ENCODE peak calls at places on chromosomes 12 and 14, in seven cellular contexts. J is HepG2, U is GM12892, A is GM12878, C is K562, Q is SK-N-SH, E is H1. L is an unnamed sample.

GRCh38 chr12:31118347-31118830 is 44.7 kb downstream of the DDX11 start:
- DNase-seq in J (no peak), U (peak), A (no peak), C (peak), Q (peak), E (peak), L (no peak)

GRCh38 chr14:102208741-102209140 is 69.0 kb downstream of the WDR20 start:
- DNase-seq in J (no peak), U (no peak), A (no peak), C (no peak), Q (no peak), E (no peak), L (no peak)

GRCh38 chr14:32074887-32075572 is 2.1 kb upstream of the ARHGAP5 start:
- DNase-seq in J (peak), U (no peak), A (no peak), C (no peak), Q (no peak), E (no peak), L (no peak)

GRCh38 chr12:12510141-12510540 is 52.5 kb downstream of the DUSP16 start:
- DNase-seq in J (no peak), U (no peak), A (no peak), C (no peak), Q (no peak), E (no peak), L (no peak)

GRCh38 chr14:64704145-64704742 is at the start of gene PLEKHG3:
- DNase-seq in J (peak), U (no peak), A (no peak), C (peak), Q (peak), E (peak), L (no peak)

GRCh38 chr12:12616512-12617275 is 5.0 kb downstream of the CREBL2 start:
- DNase-seq in J (no peak), U (no peak), A (no peak), C (no peak), Q (no peak), E (no peak), L (no peak)

GRCh38 chr14:101449114-101449513 is 112.2 kb upstream of the DIO3 start:
- DNase-seq in J (no peak), U (no peak), A (no peak), C (no peak), Q (no peak), E (no peak), L (no peak)

GRCh38 chr12:77001181-77001758 is 64.1 kb downstream of the E2F7 start:
- DNase-seq in J (no peak), U (no peak), A (no peak), C (no peak), Q (no peak), E (no peak), L (no peak)

GRCh38 chr12:6827437-6827894 is 741 bp upstream of the P3H3 start:
- DNase-seq in J (peak), U (no peak), A (no peak), C (peak), Q (peak), E (peak), L (no peak)

GRCh38 chr14:56170028-56170427 is 51.8 kb downstream of the PELI2 start:
- DNase-seq in J (no peak), U (no peak), A (no peak), C (no peak), Q (no peak), E (no peak), L (no peak)

GRCh38 chr12:130826151-130826801 is 12.8 kb downstream of the STX2 start:
- DNase-seq in J (peak), U (no peak), A (no peak), C (peak), Q (peak), E (peak), L (peak)

GRCh38 chr12:53252349-53252916 is 15.7 kb upstream of the ESPL1 start:
- DNase-seq in J (no peak), U (no peak), A (no peak), C (peak), Q (no peak), E (no peak), L (no peak)

GRCh38 chr12:40225337-40225983 is 663 bp downstream of the LRRK2 start:
- DNase-seq in J (no peak), U (no peak), A (no peak), C (no peak), Q (no peak), E (no peak), L (no peak)

GRCh38 chr12:80576641-80577418 is 130.6 kb upstream of the MYF6 start:
- DNase-seq in J (no peak), U (no peak), A (no peak), C (no peak), Q (no peak), E (no peak), L (no peak)

GRCh38 chr12:74365178-74365964 is 172.3 kb upstream of the ATXN7L3B start:
- DNase-seq in J (peak), U (no peak), A (no peak), C (peak), Q (peak), E (peak), L (no peak)

GRCh38 chr14:61839452-61839851 is 77.2 kb downstream of the SNAPC1 start:
- DNase-seq in J (no peak), U (no peak), A (no peak), C (no peak), Q (no peak), E (no peak), L (no peak)

GRCh38 chr12:105218434-105218833 is 17.5 kb downstream of the APPL2 start:
- DNase-seq in J (no peak), U (no peak), A (no peak), C (no peak), Q (no peak), E (no peak), L (no peak)

GRCh38 chr14:26775765-26776577 is 178.1 kb upstream of the NOVA1 start:
- DNase-seq in J (no peak), U (no peak), A (no peak), C (no peak), Q (no peak), E (no peak), L (no peak)

GRCh38 chr14:24941719-24942118 is 108.2 kb downstream of the STXBP6 start:
- DNase-seq in J (no peak), U (no peak), A (no peak), C (no peak), Q (no peak), E (no peak), L (no peak)

GRCh38 chr14:89504084-89504483 is 87.1 kb upstream of the FOXN3 start:
- DNase-seq in J (no peak), U (no peak), A (no peak), C (no peak), Q (no peak), E (no peak), L (no peak)

GRCh38 chr12:10669533-10669932 is 4.3 kb downstream of the STYK1 start:
- DNase-seq in J (no peak), U (no peak), A (no peak), C (no peak), Q (no peak), E (no peak), L (no peak)

GRCh38 chr12:58176296-58176869 is 235.0 kb downstream of the ATP23 start:
- DNase-seq in J (peak), U (no peak), A (no peak), C (peak), Q (peak), E (peak), L (peak)

GRCh38 chr12:118271770-118272417 is 100.8 kb downstream of the TAOK3 start:
- DNase-seq in J (no peak), U (no peak), A (no peak), C (no peak), Q (no peak), E (no peak), L (no peak)

GRCh38 chr12:49086116-49086515 is 8.5 kb downstream of the DHH start:
- DNase-seq in J (no peak), U (no peak), A (no peak), C (no peak), Q (no peak), E (no peak), L (no peak)

GRCh38 chr14:24215495-24216344 is at the start of gene MDP1:
- DNase-seq in J (peak), U (peak), A (peak), C (peak), Q (peak), E (peak), L (peak)

DNA sequence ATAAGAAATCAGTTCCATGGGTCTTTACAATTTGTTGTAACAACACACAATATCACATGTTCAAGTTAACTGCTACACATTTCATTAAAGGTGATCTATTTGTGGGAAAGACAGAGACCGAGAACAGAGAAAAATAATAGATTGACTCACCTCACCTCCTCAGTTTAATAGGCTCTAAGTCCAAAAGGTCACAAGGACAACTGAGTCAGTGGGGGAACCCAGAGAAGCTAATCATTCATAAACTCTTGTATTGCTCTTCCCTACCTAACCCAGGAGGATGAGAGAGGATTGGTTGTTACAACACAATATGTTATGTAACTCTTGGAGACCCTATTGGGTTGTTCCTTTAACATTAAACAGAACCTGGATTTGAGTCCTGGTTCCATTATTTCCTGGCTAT is 72.2 kb upstream of the CRY1 start:
- DNase-seq in J (no peak), U (no peak), A (no peak), C (no peak), Q (no peak), E (no peak), L (no peak)
- TF ChIP-seq TAF1 in J (no peak), U (no peak), A (no peak), C (no peak), Q (no peak), E (no peak), L (no peak)

DNA sequence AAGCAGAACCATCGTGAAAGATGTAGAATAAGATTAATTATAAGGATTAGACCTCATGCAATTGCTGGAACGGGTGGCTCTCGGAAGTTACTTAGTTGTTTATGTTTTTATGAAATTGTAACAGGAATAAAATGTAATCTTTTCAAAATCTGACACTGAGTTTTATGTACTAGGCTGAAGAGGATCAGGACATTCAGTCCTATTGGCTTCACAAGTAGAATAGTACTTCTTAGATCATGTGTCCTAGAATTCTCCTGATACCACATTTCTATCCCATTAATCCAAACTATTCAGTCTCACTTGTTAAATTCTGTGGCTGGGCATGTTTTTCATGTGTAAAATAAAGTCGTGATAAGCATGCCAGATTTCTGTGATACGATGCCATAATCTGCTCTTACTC is 423.5 kb upstream of the OR4E1 start:
- DNase-seq in J (no peak), U (no peak), A (no peak), C (no peak), Q (no peak), E (no peak), L (no peak)
- TF ChIP-seq POLR2AphosphoS5 in J (no peak), U (no peak), A (no peak), C (no peak), Q (no peak), E (no peak), L (no peak)

GRCh38 chr14:68216072-68216471 is 396.5 kb downstream of the RAD51B start:
- DNase-seq in J (no peak), U (no peak), A (no peak), C (no peak), Q (no peak), E (no peak), L (no peak)

GRCh38 chr14:68216957-68217356 is 397.4 kb downstream of the RAD51B start:
- DNase-seq in J (no peak), U (no peak), A (no peak), C (no peak), Q (no peak), E (no peak), L (no peak)

GRCh38 chr14:68215628-68216027 is 396.0 kb downstream of the RAD51B start:
- DNase-seq in J (no peak), U (no peak), A (peak), C (no peak), Q (no peak), E (no peak), L (no peak)

GRCh38 chr14:68219407-68219806 is 399.8 kb downstream of the RAD51B start:
- DNase-seq in J (no peak), U (no peak), A (no peak), C (no peak), Q (no peak), E (no peak), L (no peak)

GRCh38 chr14:68217891-68218290 is 398.3 kb downstream of the RAD51B start:
- DNase-seq in J (no peak), U (no peak), A (no peak), C (no peak), Q (no peak), E (no peak), L (no peak)
- TF ChIP-seq TAF1 in J (no peak), U (no peak), A (no peak), C (no peak), Q (no peak), E (no peak), L (no peak)

GRCh38 chr14:105335735-105336476 is 21.4 kb downstream of the PACS2 start:
- DNase-seq in J (no peak), U (no peak), A (no peak), C (no peak), Q (no peak), E (no peak), L (no peak)
- TF ChIP-seq POLR2AphosphoS5 in J (no peak), U (no peak), A (no peak), C (no peak), Q (no peak), E (no peak), L (no peak)

GRCh38 chr12:104182621-104183378 is 32.8 kb upstream of the TXNRD1 start:
- DNase-seq in J (no peak), U (no peak), A (no peak), C (no peak), Q (no peak), E (no peak), L (no peak)

GRCh38 chr12:104182144-104182543 is 33.4 kb upstream of the TXNRD1 start:
- DNase-seq in J (no peak), U (no peak), A (no peak), C (no peak), Q (no peak), E (no peak), L (no peak)

GRCh38 chr12:104183443-104183842 is 32.1 kb upstream of the TXNRD1 start:
- DNase-seq in J (no peak), U (no peak), A (no peak), C (no peak), Q (no peak), E (no peak), L (no peak)

GRCh38 chr12:104180389-104180788 is 35.2 kb upstream of the TXNRD1 start:
- DNase-seq in J (no peak), U (no peak), A (no peak), C (no peak), Q (no peak), E (no peak), L (no peak)

GRCh38 chr12:104181313-104181712 is 34.3 kb upstream of the TXNRD1 start:
- DNase-seq in J (no peak), U (no peak), A (no peak), C (no peak), Q (no peak), E (no peak), L (no peak)
- TF ChIP-seq TAF1 in J (no peak), U (no peak), A (no peak), C (no peak), Q (no peak), E (no peak), L (no peak)

DNA sequence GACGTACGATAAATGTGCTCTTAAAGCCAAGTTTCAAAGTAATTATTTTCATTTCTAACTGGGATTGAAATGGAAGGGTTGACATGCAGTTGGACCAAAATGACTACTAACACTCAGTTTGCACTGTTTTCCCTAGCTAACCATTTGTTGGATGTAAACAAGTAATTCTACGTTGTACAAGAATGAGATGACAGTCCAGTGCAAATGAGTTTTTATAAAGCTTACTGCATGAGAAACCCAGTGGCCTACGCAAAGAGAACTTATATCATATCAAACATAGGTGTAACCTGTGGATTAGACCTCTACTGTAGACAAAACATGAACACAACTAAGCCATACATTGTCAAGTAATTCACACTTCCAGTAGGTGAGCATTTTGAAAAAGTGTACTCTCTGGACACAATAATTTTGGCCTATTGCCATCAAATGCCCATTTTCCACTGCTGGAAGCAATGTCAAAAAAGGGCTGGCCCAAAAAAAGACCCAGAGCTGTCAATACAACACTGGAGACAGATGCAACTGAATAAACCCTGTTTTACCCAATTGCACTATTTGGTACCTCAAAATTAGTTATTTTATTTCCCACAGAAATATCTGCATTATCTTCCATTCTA is 12.8 kb downstream of the SLC38A2 start:
- DNase-seq in J (no peak), U (no peak), A (no peak), C (no peak), Q (no peak), E (no peak), L (no peak)
- TF ChIP-seq POLR2AphosphoS5 in J (peak), U (peak), A (no peak), C (no peak), Q (peak), E (no peak), L (no peak)

L was measured in GM12891.